ENCODE peak calls at places on chromosome 18, in nine cellular contexts. U is PC-3; E is heart left ventricle; F is hepatocyte; Q is CD8-positive, alpha-beta T cell; C is mammary epithelial cell; P is Karpas-422; L is substantia nigra; I is caudate nucleus. V is an unnamed sample.

GRCh38 chr18:39635966-39636365 is 2070.4 kb upstream of the CELF4 start:
- DNase-seq in U (peak), E (no peak), F (no peak), Q (no peak), C (no peak), P (no peak), L (no peak), I (no peak), V (no peak)

GRCh38 chr18:644395-645004 is 13.0 kb upstream of the TYMS start:
- DNase-seq in U (peak), E (no peak), F (no peak), Q (no peak), C (peak), P (peak), L (peak), I (peak), V (no peak)

GRCh38 chr18:47172476-47172875 is 3.7 kb downstream of the IER3IP1 start:
- DNase-seq in U (no peak), E (no peak), F (no peak), Q (no peak), C (no peak), P (no peak), L (no peak), I (no peak), V (no peak)

GRCh38 chr18:41993151-41993550 is 38.1 kb downstream of the PIK3C3 start:
- DNase-seq in U (no peak), E (no peak), F (no peak), Q (no peak), C (no peak), P (no peak), L (no peak), I (no peak), V (no peak)

GRCh38 chr18:63088262-63088661 is 231.3 kb downstream of the BCL2 start:
- DNase-seq in U (no peak), E (no peak), F (no peak), Q (no peak), C (no peak), P (no peak), L (no peak), I (no peak), V (no peak)

GRCh38 chr18:6370886-6371635 is 43.6 kb downstream of the L3MBTL4 start:
- DNase-seq in U (peak), E (no peak), F (peak), Q (no peak), C (no peak), P (no peak), L (no peak), I (no peak), V (no peak)

GRCh38 chr18:50610349-50610748 is 50.5 kb downstream of the MAPK4 start:
- DNase-seq in U (no peak), E (no peak), F (no peak), Q (no peak), C (no peak), P (peak), L (no peak), I (no peak), V (no peak)

GRCh38 chr18:53567935-53568574 is 656.4 kb downstream of the MBD2 start:
- DNase-seq in U (peak), E (no peak), F (peak), Q (no peak), C (no peak), P (peak), L (no peak), I (no peak), V (peak)

GRCh38 chr18:4106407-4107033 is 348.6 kb downstream of the DLGAP1 start:
- DNase-seq in U (peak), E (peak), F (peak), Q (peak), C (peak), P (peak), L (peak), I (peak), V (peak)

DNA sequence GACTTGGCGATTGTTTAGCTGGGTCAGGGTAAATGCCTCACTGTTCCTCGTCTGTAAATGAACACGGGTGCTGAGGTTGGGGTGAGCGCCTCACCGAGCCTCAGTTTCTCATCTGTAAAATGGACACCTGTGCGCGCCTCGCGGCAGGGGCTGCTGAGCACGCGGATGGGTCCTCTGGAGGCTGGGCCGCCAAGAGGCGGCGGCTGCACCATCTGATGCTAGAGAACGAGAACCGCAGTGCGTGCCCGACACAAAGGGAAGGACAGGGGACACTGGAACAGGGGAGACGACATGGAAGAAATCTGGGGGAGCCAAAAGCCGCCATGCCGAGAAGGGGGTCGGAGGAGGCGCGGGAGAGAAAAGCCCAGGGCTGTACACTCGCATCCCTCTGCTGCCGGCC is 118.7 kb upstream of the ZNF516 start:
- DNase-seq in U (no peak), E (no peak), F (no peak), Q (no peak), C (no peak), P (no peak), L (no peak), I (no peak), V (no peak)
- H3K27ac ChIP-seq in U (no peak), E (no peak), F (no peak), Q (no peak), C (no peak), P (no peak), L (no peak), I (no peak), V (no peak)

DNA sequence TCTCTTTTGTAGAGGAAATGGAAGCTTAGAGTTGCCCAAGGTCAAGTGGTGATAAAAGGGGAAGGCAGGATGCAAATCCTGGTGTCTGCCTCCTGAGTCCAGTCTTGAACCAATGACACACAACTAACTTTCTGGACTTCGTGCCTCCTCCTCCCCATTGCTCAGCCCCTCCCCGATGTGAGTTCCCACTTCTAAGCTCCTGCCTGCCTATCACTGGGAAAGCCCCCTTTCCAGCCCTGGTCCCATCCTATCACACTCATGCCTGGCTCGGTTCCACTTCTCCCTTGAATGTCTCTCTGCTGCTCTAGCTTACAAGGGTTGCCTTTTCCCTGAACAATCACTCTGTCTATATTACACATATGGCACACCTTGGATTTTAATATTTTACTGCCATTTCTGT is 6.9 kb upstream of the CTIF start:
- DNase-seq in U (no peak), E (no peak), F (no peak), Q (no peak), C (no peak), P (no peak), L (no peak), I (no peak), V (no peak)
- H3K27ac ChIP-seq in U (no peak), E (no peak), F (no peak), Q (no peak), C (no peak), P (no peak), L (no peak), I (no peak), V (no peak)

GRCh38 chr18:8341481-8342230 is 267.6 kb upstream of the RAB12 start:
- DNase-seq in U (peak), E (no peak), F (peak), Q (no peak), C (no peak), P (no peak), L (no peak), I (no peak), V (no peak)
- H3K27ac ChIP-seq in U (peak), E (no peak), F (peak), Q (no peak), C (no peak), P (no peak), L (no peak), I (no peak), V (no peak)

GRCh38 chr18:9296233-9297006 is 38.2 kb upstream of the TWSG1 start:
- DNase-seq in U (peak), E (no peak), F (no peak), Q (no peak), C (no peak), P (no peak), L (no peak), I (no peak), V (no peak)

GRCh38 chr18:9293948-9294347 is 40.6 kb upstream of the TWSG1 start:
- DNase-seq in U (no peak), E (no peak), F (no peak), Q (no peak), C (no peak), P (no peak), L (no peak), I (no peak), V (no peak)

GRCh38 chr18:9292047-9292446 is 42.5 kb upstream of the TWSG1 start:
- DNase-seq in U (no peak), E (no peak), F (no peak), Q (no peak), C (no peak), P (no peak), L (no peak), I (no peak), V (no peak)

GRCh38 chr18:9297007-9297393 is 37.6 kb upstream of the TWSG1 start:
- DNase-seq in U (no peak), E (no peak), F (no peak), Q (no peak), C (no peak), P (no peak), L (no peak), I (no peak), V (no peak)
- H3K27ac ChIP-seq in U (no peak), E (no peak), F (no peak), Q (no peak), C (no peak), P (no peak), L (no peak), I (no peak), V (no peak)

GRCh38 chr18:58861853-58862252 is 2.8 kb upstream of the ZNF532 start:
- DNase-seq in U (peak), E (no peak), F (no peak), Q (no peak), C (no peak), P (no peak), L (no peak), I (no peak), V (no peak)

GRCh38 chr18:58861353-58861752 is 3.3 kb upstream of the ZNF532 start:
- DNase-seq in U (no peak), E (no peak), F (no peak), Q (no peak), C (no peak), P (no peak), L (no peak), I (no peak), V (no peak)

GRCh38 chr18:58860747-58861224 is 3.9 kb upstream of the ZNF532 start:
- DNase-seq in U (no peak), E (no peak), F (no peak), Q (no peak), C (no peak), P (no peak), L (no peak), I (peak), V (no peak)

GRCh38 chr18:58858591-58859468 is 5.8 kb upstream of the ZNF532 start:
- DNase-seq in U (no peak), E (no peak), F (no peak), Q (no peak), C (no peak), P (no peak), L (no peak), I (no peak), V (no peak)

DNA sequence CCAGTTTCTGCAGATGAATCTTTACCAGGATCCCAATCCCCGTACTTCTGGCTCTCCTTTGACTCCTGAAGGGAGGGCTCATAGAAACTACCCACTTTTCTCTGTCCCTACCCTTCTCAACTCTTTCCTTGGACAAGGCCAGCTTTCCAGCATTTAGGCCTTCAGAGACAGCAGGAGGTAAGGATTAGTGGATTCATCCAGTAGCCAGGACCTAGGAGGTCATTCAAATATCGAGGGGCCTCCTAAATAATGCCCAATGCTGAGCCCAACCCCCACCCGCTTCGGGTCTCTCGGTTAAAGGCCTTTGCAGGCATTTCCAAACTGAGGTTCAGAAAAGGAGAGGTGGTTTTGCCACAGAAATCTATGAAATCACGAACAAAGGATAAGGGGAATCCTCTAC is 4.7 kb upstream of the ZNF532 start:
- DNase-seq in U (no peak), E (no peak), F (no peak), Q (no peak), C (no peak), P (no peak), L (no peak), I (no peak), V (no peak)
- H3K27ac ChIP-seq in U (no peak), E (peak), F (peak), Q (no peak), C (no peak), P (no peak), L (peak), I (peak), V (no peak)

DNA sequence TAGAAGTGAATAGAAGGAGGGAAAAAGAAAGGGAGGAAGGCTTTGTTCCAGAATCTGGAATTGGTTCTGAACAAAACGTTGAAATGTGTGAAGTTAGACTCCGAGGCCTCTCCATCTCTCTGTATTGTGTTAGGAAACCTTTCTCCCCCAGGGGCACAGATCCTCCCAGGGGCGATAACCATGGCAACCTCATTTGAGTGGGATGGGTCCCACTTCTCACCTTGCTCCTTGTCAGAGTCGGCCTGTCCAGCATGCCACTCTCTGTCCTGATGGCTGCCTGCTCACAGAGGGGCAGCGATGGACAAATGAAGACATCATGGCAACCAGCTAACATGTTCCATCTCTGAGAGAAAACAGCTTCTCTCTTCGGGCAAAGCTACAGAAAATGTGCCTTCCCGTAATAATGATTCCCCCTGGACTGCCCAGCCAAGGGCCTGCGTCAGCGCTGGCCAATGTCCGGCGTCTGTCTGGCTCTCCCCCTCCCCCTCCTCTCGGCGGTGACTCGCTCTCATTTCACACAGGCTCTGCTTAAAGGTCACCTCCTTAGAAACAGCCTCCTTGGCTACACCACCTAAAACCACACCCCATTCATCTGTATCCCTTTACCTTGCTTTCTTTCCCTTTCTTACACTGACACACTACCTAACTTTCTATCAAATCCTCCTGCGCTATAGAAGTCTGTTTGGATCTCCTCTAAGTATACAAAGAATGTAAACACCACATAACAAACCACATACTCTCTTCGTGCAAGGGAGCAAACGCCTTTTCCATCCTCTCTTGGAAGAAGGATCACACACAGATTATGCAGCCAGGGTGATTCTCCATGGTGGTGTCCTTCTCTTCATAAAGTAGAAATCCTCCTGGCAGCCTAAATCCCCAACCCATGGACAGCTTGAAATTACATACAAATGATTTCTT is 32.1 kb upstream of the TTC39C start:
- DNase-seq in U (peak), E (peak), F (peak), Q (no peak), C (no peak), P (no peak), L (peak), I (no peak), V (no peak)
- H3K27ac ChIP-seq in U (no peak), E (peak), F (peak), Q (no peak), C (no peak), P (no peak), L (no peak), I (no peak), V (no peak)

GRCh38 chr18:75226956-75227316 is 16.3 kb downstream of the TSHZ1 start:
- DNase-seq in U (no peak), E (no peak), F (no peak), Q (no peak), C (no peak), P (no peak), L (no peak), I (no peak), V (no peak)
- H3K27ac ChIP-seq in U (no peak), E (peak), F (peak), Q (no peak), C (no peak), P (no peak), L (no peak), I (no peak), V (no peak)